ENCODE peak calls at places on chromosomes 16 and 17, in four cellular contexts. Y is GM13976; C is lower leg skin; Q is CD8-positive, alpha-beta T cell. B is an unnamed sample.

GRCh38 chr16:74973304-74973703 is 11.6 kb downstream of the WDR59 start:
- DNase-seq in Y (no peak), C (no peak), Q (no peak), B (no peak)

GRCh38 chr17:10041287-10041612 is 136.2 kb upstream of the RCVRN start:
- DNase-seq in Y (no peak), C (no peak), Q (no peak), B (no peak)

GRCh38 chr17:5126719-5127488 is 11.1 kb downstream of the USP6 start:
- DNase-seq in Y (no peak), C (no peak), Q (no peak), B (no peak)

GRCh38 chr16:84673203-84673535 is 24.9 kb downstream of the KLHL36 start:
- DNase-seq in Y (peak), C (no peak), Q (no peak), B (no peak)

GRCh38 chr17:77665833-77666232 is 292.7 kb upstream of the TNRC6C start:
- DNase-seq in Y (no peak), C (no peak), Q (no peak), B (no peak)

GRCh38 chr17:32943647-32944191 is 15.8 kb downstream of the TMEM98 start:
- DNase-seq in Y (no peak), C (peak), Q (no peak), B (no peak)

GRCh38 chr16:70635356-70636016 is 10.9 kb upstream of the IL34 start:
- DNase-seq in Y (no peak), C (no peak), Q (no peak), B (no peak)

GRCh38 chr16:3595110-3595486 is 16.3 kb downstream of the SLX4 start:
- DNase-seq in Y (peak), C (no peak), Q (no peak), B (no peak)

GRCh38 chr16:79150128-79150527 is 450.4 kb downstream of the MAF start:
- DNase-seq in Y (no peak), C (no peak), Q (no peak), B (no peak)

GRCh38 chr17:75876938-75877751 is 1.2 kb downstream of the TRIM47 start:
- DNase-seq in Y (no peak), C (peak), Q (no peak), B (peak)
- TF ChIP-seq CTCF in Y (peak), C (no peak), Q (no peak), B (no peak)

GRCh38 chr16:29897333-29897732 is 2.0 kb downstream of the SEZ6L2 start:
- DNase-seq in Y (no peak), C (no peak), Q (no peak), B (no peak)
- TF ChIP-seq CTCF in Y (no peak), C (no peak), Q (no peak), B (no peak)

DNA sequence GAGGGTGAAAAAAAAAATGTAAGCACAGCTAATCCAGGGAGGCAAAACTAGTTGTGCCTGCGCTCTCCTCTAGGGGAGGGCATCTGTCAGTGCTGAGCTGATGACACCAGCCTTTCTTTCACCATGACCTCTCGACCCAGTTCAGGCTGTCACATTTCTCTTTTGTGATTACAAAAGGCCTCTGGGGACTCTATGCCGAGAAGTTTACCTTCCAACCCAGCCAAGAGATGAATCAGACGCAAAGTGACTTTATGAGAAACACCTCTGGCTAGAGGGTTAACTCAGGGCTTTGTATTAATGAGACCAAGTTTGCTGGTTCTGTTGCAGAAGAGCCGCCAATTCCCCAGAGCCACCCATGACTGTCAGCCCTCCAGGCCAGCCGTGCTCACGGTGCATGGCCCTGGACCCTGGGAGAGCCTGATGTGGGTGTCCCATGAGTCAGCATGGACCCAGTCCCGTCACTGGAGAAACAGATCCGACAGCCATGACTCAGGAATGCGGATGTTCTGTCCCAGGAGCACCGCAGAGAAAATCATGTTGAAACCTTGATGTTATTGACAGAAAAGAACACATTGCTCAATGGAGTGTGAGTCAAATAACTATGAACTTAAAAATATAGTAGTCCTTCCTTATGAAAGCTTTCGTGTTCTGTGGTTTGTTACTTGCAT is 437.2 kb downstream of the HS3ST3B1 start:
- DNase-seq in Y (peak), C (peak), Q (no peak), B (no peak)
- TF ChIP-seq CTCF in Y (no peak), C (no peak), Q (no peak), B (no peak)

GRCh38 chr17:17970699-17971430 is 1.3 kb downstream of the TOM1L2 start:
- DNase-seq in Y (no peak), C (no peak), Q (no peak), B (no peak)

GRCh38 chr17:17975441-17975840 is 2.8 kb downstream of the DRC3 start:
- DNase-seq in Y (no peak), C (no peak), Q (no peak), B (no peak)

GRCh38 chr17:17971431-17972125 is 622 bp downstream of the TOM1L2 start:
- DNase-seq in Y (no peak), C (no peak), Q (no peak), B (no peak)

GRCh38 chr17:17972952-17973254 is 241 bp downstream of the DRC3 start:
- DNase-seq in Y (no peak), C (no peak), Q (no peak), B (no peak)

GRCh38 chr17:17972126-17972951 is at the start of the genes DRC3 and TOM1L2:
- DNase-seq in Y (peak), C (peak), Q (peak), B (peak)
- TF ChIP-seq CTCF in Y (no peak), C (no peak), Q (no peak), B (no peak)

DNA sequence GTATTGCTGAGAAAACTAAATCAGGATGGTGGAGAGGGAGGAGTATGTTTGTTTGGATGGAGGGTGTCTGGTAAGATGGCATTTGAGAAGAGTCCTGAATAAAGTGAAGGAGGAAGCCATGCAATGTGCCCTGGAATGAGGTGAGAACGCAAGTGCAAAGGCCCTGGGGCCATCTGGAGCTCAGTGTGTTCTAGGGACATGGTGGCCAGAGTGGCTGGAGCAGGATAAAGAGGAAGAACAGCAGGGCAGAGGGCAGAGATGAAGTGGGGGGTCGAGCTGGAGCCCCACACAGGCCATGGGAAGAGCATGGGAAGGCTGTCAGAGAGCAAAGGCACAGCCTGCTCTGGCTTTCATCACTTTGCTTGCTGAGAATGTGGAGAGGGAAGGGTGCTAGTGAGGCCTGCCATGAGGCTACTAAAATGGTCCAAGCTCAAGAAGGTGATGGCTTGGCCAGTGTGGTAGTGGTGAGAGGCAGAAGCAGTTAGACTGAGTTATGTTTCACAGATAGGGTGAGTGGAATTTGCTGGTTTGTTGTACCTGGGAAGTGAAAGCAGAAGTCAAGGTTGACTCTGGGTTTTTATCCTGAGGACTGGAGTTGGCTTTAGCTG is 234.1 kb downstream of the FOXL1 start:
- DNase-seq in Y (no peak), C (no peak), Q (no peak), B (no peak)
- TF ChIP-seq CTCF in Y (no peak), C (no peak), Q (no peak), B (no peak)

GRCh38 chr17:74353446-74354060 is 8.1 kb downstream of the BTBD17 start:
- DNase-seq in Y (no peak), C (no peak), Q (no peak), B (no peak)

GRCh38 chr17:74351552-74352210 is 10.0 kb downstream of the BTBD17 start:
- DNase-seq in Y (no peak), C (no peak), Q (no peak), B (no peak)

GRCh38 chr17:74354561-74354960 is 7.1 kb downstream of the BTBD17 start:
- DNase-seq in Y (no peak), C (no peak), Q (no peak), B (no peak)

GRCh38 chr17:74355065-74355464 is 6.6 kb downstream of the BTBD17 start:
- DNase-seq in Y (no peak), C (no peak), Q (no peak), B (no peak)

DNA sequence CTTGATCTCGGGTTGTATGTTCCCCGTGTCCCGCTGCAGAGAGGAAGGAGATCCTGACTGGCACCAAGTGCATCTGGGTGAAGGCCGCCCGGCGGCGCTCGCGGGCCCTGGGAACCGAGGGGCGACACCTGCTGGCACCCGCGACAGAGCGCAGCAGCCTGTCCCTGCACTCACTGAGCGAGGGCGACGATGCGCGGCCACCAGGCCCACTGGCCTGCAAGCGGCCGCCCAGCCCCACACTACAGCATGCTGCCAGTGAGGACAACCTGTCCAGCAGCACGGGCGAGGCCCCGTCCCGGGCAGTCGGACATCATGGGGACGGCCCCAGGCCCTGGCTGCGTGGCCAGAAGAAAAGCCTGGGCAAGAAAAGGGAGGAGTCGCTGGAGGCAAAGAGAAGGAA is 7.5 kb downstream of the BTBD17 start:
- DNase-seq in Y (peak), C (no peak), Q (peak), B (no peak)
- TF ChIP-seq CTCF in Y (peak), C (no peak), Q (peak), B (no peak)

DNA sequence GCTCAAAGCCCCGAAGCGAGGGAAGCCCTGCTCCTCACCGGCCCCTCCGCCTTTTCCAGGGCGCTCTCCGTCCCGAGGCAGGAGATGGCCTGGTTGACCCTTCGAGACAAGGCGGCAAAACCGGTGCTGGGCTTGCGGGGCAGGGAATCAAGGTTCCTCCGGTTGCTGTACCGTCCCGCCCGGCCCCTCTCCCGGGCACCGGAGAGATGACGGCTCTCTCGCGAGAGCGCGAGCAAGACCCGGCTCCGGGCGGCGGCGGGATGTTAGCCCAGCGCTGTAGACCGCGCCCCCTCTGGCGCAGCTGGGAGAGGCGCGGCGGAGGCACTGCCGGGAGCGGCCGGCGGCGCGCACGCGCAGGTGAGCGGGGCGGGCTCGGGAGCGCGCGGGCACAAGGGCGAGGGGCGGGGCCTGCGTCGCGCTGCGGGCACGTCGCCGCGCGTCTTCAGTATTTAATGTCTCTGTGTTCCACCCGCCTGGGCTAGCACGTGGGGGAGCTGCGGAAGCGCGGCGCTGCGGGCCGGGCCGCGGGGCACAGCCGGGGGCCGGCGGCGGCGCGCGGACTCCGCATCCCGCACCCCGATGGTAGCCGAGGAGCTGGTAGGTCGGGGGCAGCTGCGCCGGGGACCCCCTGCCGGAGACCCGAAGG is at the start of gene AKAP1:
- DNase-seq in Y (peak), C (peak), Q (peak), B (peak)
- TF ChIP-seq CTCF in Y (peak), C (no peak), Q (no peak), B (no peak)

GRCh38 chr17:1628856-1629646 is 417 bp upstream of the SLC43A2 start:
- DNase-seq in Y (peak), C (peak), Q (peak), B (peak)
- TF ChIP-seq CTCF in Y (peak), C (no peak), Q (no peak), B (no peak)

DNA sequence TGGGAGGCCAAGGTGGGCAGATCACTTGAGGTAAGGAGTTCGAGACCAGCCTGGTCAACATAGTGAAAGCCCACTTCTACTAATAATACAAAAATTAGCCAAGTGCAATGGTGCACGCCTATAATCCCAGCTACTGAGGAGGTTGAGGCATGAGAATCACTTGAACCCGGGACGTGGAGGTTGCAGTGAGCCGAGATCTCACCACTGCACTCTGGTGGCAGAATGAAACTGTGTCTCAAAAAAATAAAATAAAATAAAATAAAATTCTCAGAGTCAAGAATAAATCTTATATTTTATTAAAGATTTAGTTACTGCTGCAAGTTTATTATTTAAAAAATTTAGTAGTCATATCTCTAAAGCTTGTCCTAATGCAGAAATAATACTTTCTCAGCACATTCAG is 29.7 kb downstream of the ARL4D start:
- DNase-seq in Y (no peak), C (no peak), Q (no peak), B (no peak)
- TF ChIP-seq CTCF in Y (no peak), C (no peak), Q (no peak), B (no peak)

GRCh38 chr16:69564845-69565610 is 738 bp upstream of the NFAT5 start:
- DNase-seq in Y (no peak), C (no peak), Q (no peak), B (no peak)

GRCh38 chr16:69566437-69567030 is 768 bp downstream of the NFAT5 start:
- DNase-seq in Y (peak), C (peak), Q (no peak), B (no peak)

GRCh38 chr16:69565611-69566436 is at the start of gene NFAT5:
- DNase-seq in Y (peak), C (peak), Q (peak), B (peak)

GRCh38 chr16:69563605-69564580 is 1.9 kb upstream of the NFAT5 start:
- DNase-seq in Y (peak), C (no peak), Q (peak), B (no peak)

DNA sequence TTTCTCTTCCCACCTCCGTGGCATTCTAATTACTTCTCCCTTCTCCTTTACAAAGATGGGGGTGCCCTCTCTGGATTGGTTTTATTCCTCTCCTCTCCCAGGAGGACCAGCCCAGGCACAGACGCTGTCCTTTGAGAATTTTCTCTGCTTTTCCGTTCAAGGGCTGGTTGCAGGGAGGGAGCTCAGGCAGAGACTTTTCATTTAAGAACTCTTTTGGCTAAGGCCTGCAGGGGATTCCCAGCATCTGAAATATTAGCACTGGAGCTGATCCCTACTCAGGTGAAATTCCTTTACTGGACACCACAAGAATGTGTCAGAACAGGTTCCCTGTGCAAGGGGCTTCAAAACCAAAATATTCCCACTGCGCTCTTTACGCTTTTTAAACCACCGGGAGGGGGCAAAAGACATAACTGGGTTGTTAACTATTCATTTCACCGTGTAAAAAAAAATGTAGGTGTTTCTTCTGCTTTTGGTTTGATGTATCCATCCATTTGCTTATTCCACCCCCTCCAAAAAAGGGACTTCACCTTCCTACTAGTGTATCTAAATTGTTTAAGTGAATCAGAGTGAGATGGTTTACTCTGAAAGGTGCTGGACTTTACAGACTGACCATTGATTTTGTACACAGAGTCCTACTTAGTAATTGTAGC is 1.4 kb downstream of the NFAT5 start:
- DNase-seq in Y (peak), C (no peak), Q (no peak), B (no peak)
- TF ChIP-seq CTCF in Y (no peak), C (no peak), Q (peak), B (no peak)

B was measured in omental fat pad.